ENCODE peak calls at places on chromosomes 1 and 21, in ten cellular contexts. N, K, Q, I, W, F, J, P, Z and S are unnamed samples.

GRCh38 chr1:230495891-230496385 is 69.8 kb upstream of the PGBD5 start:
- DNase-seq in K (peak), F (no peak), Q (no peak), I (peak), P (no peak), W (peak), J (no peak), N (no peak), Z (no peak), S (no peak)

GRCh38 chr1:235633220-235633540 is 16.4 kb downstream of the GNG4 start:
- DNase-seq in W (no peak), P (no peak), F (no peak), K (no peak), N (no peak), Z (no peak), I (no peak), Q (no peak), J (no peak), S (no peak)

GRCh38 chr1:210332233-210332632 is 3.5 kb downstream of the HHAT start:
- DNase-seq in K (peak), Z (no peak), J (no peak), F (no peak), I (peak), P (no peak), N (no peak), W (no peak), Q (no peak), S (no peak)

GRCh38 chr1:110106013-110106941 is 6.0 kb upstream of the UBL4B start:
- DNase-seq in F (peak), I (peak), P (peak), J (peak), Q (peak), Z (peak), N (peak), W (peak), K (peak), S (peak)

GRCh38 chr1:204459706-204460105 is 34.9 kb downstream of the PIK3C2B start:
- DNase-seq in J (no peak), F (no peak), P (no peak), K (no peak), Q (no peak), I (no peak), N (no peak), W (no peak), Z (no peak), S (no peak)

GRCh38 chr21:29192999-29193563 is 62.6 kb downstream of the MAP3K7CL start:
- DNase-seq in I (no peak), Q (no peak), K (no peak), N (no peak), F (no peak), P (no peak), Z (no peak), W (peak), J (no peak), S (no peak)

GRCh38 chr1:172147541-172147940 is 272.9 kb upstream of the C1orf105 start:
- DNase-seq in N (no peak), I (no peak), K (peak), F (no peak), Z (no peak), J (no peak), W (no peak), Q (no peak), P (peak), S (no peak)

GRCh38 chr1:196002906-196003305 is 605.3 kb downstream of the KCNT2 start:
- DNase-seq in K (peak), W (no peak), Z (peak), J (no peak), I (no peak), P (no peak), Q (no peak), F (no peak), N (no peak), S (no peak)

GRCh38 chr1:12197483-12197880 is 30.7 kb downstream of the TNFRSF1B start:
- DNase-seq in P (no peak), Z (no peak), I (no peak), J (peak), N (no peak), Q (no peak), F (no peak), W (no peak), K (no peak), S (no peak)

GRCh38 chr21:45388611-45389296 is 16.2 kb upstream of the COL18A1 start:
- DNase-seq in K (no peak), Q (no peak), P (no peak), F (no peak), N (peak), J (peak), I (no peak), Z (no peak), W (no peak), S (no peak)

DNA sequence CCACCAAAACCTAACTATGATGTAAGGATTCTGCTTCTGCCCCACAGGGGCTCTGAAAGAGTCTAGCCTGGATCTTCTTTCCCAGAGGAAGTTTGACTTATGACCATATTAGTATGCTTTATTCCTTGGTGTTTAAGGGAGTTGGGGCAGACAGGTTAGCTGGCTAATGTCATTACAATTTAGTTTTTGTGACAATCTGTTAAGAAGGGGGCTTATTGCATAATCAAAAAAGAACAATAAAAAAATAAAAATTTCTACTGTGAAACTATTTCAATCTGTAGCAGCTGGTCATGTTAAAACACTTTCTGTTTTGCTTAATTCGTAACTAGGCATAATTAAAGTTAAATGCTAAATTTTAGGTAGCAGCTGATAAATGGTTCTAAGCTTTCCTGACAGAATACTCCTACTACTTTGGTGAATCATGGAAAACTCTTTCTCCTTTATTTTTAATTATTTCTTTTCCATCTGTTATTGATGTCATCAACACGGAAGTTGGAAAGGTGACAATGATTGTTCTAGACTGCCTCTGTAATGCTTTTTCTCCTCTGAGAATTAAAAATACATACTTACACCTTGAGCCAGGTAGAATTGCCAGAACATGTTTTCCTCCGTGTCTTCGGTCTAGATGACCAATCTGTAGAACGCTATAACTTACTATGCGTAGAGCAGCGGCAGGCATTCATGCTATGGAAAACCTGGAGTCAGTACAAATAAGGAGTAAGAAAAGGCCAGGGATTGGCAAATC is 18.6 kb downstream of the DYRK3 start:
- DNase-seq in N (no peak), F (no peak), J (no peak), W (no peak), K (no peak), P (no peak), Z (no peak), I (no peak), Q (no peak), S (no peak)
- H3K27ac ChIP-seq in N (peak), F (no peak), J (peak), W (no peak), K (no peak), P (no peak), Z (no peak), I (no peak), Q (no peak), S (no peak)

DNA sequence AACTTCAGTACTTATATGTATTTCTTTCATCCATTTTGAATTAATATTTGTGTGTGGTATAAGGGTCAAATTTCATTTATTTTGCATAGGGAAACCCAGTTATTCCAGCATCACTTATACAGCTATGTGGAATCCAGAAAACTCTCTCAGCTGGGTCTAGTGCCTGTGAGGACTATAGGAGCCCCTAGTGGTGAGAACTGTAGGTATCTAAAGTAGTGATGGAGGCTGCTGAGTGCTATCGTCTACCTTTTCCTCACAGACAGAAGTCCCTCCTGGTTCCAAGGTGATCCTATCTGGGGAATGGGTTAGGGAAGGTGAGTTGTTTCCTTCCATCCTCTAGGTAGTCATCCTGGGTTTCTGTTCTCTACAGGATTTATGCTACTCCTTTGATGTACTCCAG is 352.0 kb upstream of the C1orf87 start:
- DNase-seq in J (no peak), P (no peak), N (no peak), K (peak), I (no peak), Q (peak), Z (peak), F (no peak), W (no peak), S (no peak)
- TF ChIP-seq CTCF in J (no peak), P (peak), N (no peak), K (peak), I (peak), Q (peak), Z (peak), F (no peak), W (no peak), S (peak)

GRCh38 chr1:175864183-175864582 is 120.8 kb upstream of the TNR start:
- DNase-seq in Q (no peak), F (no peak), Z (no peak), P (no peak), N (no peak), K (no peak), W (no peak), J (no peak), I (no peak), S (no peak)
- H3K27ac ChIP-seq in Q (no peak), F (no peak), Z (no peak), P (no peak), N (no peak), K (no peak), W (no peak), J (no peak), I (no peak), S (no peak)

GRCh38 chr1:215992620-215993019 is 425.5 kb downstream of the KCTD3 start:
- DNase-seq in W (no peak), K (peak), I (peak), P (no peak), J (no peak), N (no peak), Z (peak), F (no peak), Q (no peak), S (no peak)
- TF ChIP-seq CTCF in W (no peak), K (peak), I (peak), P (peak), J (peak), N (no peak), Z (peak), F (no peak), Q (peak), S (no peak)

DNA sequence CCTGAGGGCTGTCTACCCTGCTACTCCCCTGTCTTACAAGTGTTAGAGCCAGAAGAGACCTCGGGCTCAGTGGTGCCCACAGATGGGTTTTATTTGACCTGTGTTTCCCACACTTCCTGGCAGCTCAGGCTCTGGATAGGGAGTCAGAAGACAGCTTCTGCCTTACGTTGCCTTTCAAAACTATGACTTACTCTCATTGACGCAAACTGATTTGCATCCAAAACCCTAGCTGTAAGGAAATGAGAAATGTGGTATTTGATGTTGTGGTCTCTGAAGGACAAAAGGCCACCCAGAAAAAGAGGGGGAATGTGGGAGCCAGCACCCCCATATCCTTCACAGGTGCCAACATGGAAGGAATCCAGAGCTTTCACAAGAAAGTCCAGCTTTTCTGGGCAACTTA is 180.2 kb downstream of the ATG4C start:
- DNase-seq in N (no peak), W (no peak), I (no peak), P (no peak), Z (no peak), F (no peak), K (no peak), J (no peak), Q (no peak), S (no peak)
- H3K27ac ChIP-seq in N (no peak), W (no peak), I (no peak), P (no peak), Z (no peak), F (no peak), K (no peak), J (no peak), Q (no peak), S (no peak)